ENCODE peak calls at places on chromosomes 3 and 15, in seven cellular contexts. V is fibroblast of mammary gland, Z is occipital lobe, E is spleen, F is lower leg skin, D is fibroblast of pulmonary artery, Q is substantia nigra. T is an unnamed sample.

GRCh38 chr3:94433811-94434210 is 370.9 kb downstream of the NSUN3 start:
- DNase-seq in Q (no peak), V (no peak), D (peak), F (no peak), E (no peak), Z (no peak), T (no peak)

GRCh38 chr15:89828324-89829145 is 13.9 kb upstream of the ANPEP start:
- DNase-seq in F (peak), Q (no peak), Z (no peak), V (peak), E (no peak), D (peak), T (peak)

GRCh38 chr15:65033659-65034269 is 4.3 kb upstream of the MTFMT start:
- DNase-seq in Q (no peak), D (peak), V (peak), Z (no peak), E (no peak), F (peak), T (peak)

GRCh38 chr3:172280406-172281051 is 167.7 kb downstream of the GHSR start:
- DNase-seq in V (peak), F (no peak), Q (no peak), D (peak), Z (no peak), E (no peak), T (no peak)

GRCh38 chr3:24678441-24678865 is 183.8 kb upstream of the THRB start:
- DNase-seq in F (no peak), D (peak), E (no peak), Q (no peak), V (peak), Z (no peak), T (no peak)

GRCh38 chr15:51629612-51630011 is 7.0 kb upstream of the DMXL2 start:
- DNase-seq in Q (no peak), E (no peak), F (no peak), V (peak), D (peak), Z (no peak), T (no peak)

GRCh38 chr15:81530271-81530670 is 156.3 kb upstream of the TMC3 start:
- DNase-seq in E (no peak), V (no peak), F (no peak), Q (no peak), D (no peak), Z (no peak), T (no peak)

GRCh38 chr3:195080571-195081141 is 190.3 kb downstream of the XXYLT1 start:
- DNase-seq in D (no peak), Q (no peak), F (no peak), Z (no peak), E (peak), V (no peak), T (no peak)

GRCh38 chr15:42891569-42891968 is 29.0 kb downstream of the TTBK2 start:
- DNase-seq in F (no peak), E (no peak), Q (no peak), Z (no peak), D (no peak), V (peak), T (no peak)

GRCh38 chr3:69370156-69370944 is 15.5 kb downstream of the FRMD4B start:
- DNase-seq in Z (peak), Q (peak), V (no peak), D (no peak), F (peak), E (peak), T (peak)

GRCh38 chr3:181847276-181847675 is 135.6 kb downstream of the SOX2 start:
- DNase-seq in V (no peak), E (no peak), D (no peak), F (no peak), Q (no peak), Z (no peak), T (no peak)

GRCh38 chr3:116032176-116032575 is 408.9 kb downstream of the GAP43 start:
- DNase-seq in F (no peak), Z (no peak), E (no peak), V (no peak), D (no peak), Q (no peak), T (no peak)

GRCh38 chr3:140910860-140911259 is 30.8 kb upstream of the SLC25A36 start:
- DNase-seq in V (peak), F (peak), E (no peak), D (peak), Q (no peak), Z (no peak), T (peak)

GRCh38 chr3:10417849-10418248 is 87.5 kb downstream of the ATP2B2 start:
- DNase-seq in Q (no peak), E (no peak), D (peak), V (peak), F (no peak), Z (no peak), T (no peak)

GRCh38 chr15:93708721-93709120 is 522.6 kb upstream of the MCTP2 start:
- DNase-seq in F (no peak), Q (no peak), D (no peak), E (no peak), V (no peak), Z (no peak), T (no peak)

GRCh38 chr3:56711344-56711743 is 28.3 kb upstream of the TASOR start:
- DNase-seq in V (no peak), Q (no peak), E (no peak), F (no peak), Z (no peak), D (no peak), T (no peak)

GRCh38 chr3:110234831-110235230 is 836.8 kb upstream of the NECTIN3 start:
- DNase-seq in F (no peak), Q (no peak), V (peak), E (no peak), D (peak), Z (no peak), T (no peak)

GRCh38 chr3:23565376-23565775 is 240.4 kb upstream of the UBE2E1 start:
- DNase-seq in V (no peak), F (no peak), Q (no peak), E (no peak), Z (no peak), D (no peak), T (no peak)

GRCh38 chr3:193736616-193737015 is 143.6 kb downstream of the OPA1 start:
- DNase-seq in E (no peak), Q (no peak), V (no peak), D (no peak), Z (no peak), F (no peak), T (no peak)

GRCh38 chr3:169535584-169535983 is 127.9 kb downstream of the MECOM start:
- DNase-seq in F (no peak), Z (no peak), Q (no peak), E (no peak), D (no peak), V (no peak), T (no peak)

T was measured in posterior cingulate gyrus.